ENCODE peak calls at places on chromosomes 6 and 20, in ten cellular contexts. S is MM.1S; O is heart right ventricle; A is Peyer's patch; I is GM23248; Z is colonic mucosa; Y is left ventricle myocardium inferior; E is CD4-positive, CD25-positive, alpha-beta regulatory T cell; U is aorta; F is adrenal gland. V is an unnamed sample. For H3K9me3, the result is how much of the 10 kb centered on the place peaks cover.

GRCh38 chr20:62642666-62643520 is 590 bp downstream of the SLCO4A1 start:
- DNase-seq in A (peak), Y (no peak), U (no peak), O (no peak), E (peak), S (peak), I (peak), Z (peak), F (no peak), V (peak)

GRCh38 chr6:105178110-105178509 is 1.7 kb downstream of the POPDC3 start:
- DNase-seq in F (no peak), O (no peak), S (no peak), Y (no peak), A (no peak), I (peak), E (no peak), Z (no peak), U (no peak), V (no peak)

GRCh38 chr20:62413896-62414481 is 6.9 kb upstream of the CABLES2 start:
- DNase-seq in S (no peak), I (peak), U (no peak), Z (no peak), O (no peak), F (no peak), A (peak), Y (no peak), E (no peak), V (no peak)

GRCh38 chr6:6332240-6332639 is 11.8 kb upstream of the F13A1 start:
- DNase-seq in O (no peak), F (no peak), U (no peak), Y (no peak), E (no peak), A (no peak), Z (no peak), S (peak), I (no peak), V (no peak)

GRCh38 chr6:11769816-11770545 is 8.6 kb downstream of the ADTRP start:
- DNase-seq in U (no peak), O (no peak), S (no peak), Z (peak), Y (no peak), I (no peak), E (no peak), A (peak), F (no peak), V (no peak)

GRCh38 chr6:128249429-128249828 is 271.0 kb downstream of the PTPRK start:
- DNase-seq in A (no peak), Y (no peak), O (no peak), Z (no peak), U (no peak), E (no peak), F (no peak), I (no peak), S (no peak), V (no peak)

GRCh38 chr6:27188885-27189418 is 58.5 kb upstream of the PRSS16 start:
- DNase-seq in U (peak), E (peak), A (no peak), S (peak), F (peak), I (peak), O (peak), Y (peak), Z (peak), V (peak)

GRCh38 chr20:50680106-50680960 is 11.0 kb downstream of the RIPOR3 start:
- DNase-seq in A (peak), O (no peak), I (peak), Z (no peak), U (no peak), Y (no peak), S (no peak), E (no peak), F (peak), V (peak)

GRCh38 chr20:35734777-35735649 is 7.0 kb downstream of the RBM39 start:
- DNase-seq in Z (no peak), S (no peak), Y (no peak), E (no peak), O (no peak), I (no peak), A (no peak), F (no peak), U (no peak), V (no peak)

GRCh38 chr20:35738410-35739179 is 3.5 kb downstream of the RBM39 start:
- DNase-seq in Y (no peak), F (no peak), A (no peak), E (no peak), O (no peak), Z (no peak), U (no peak), I (no peak), S (no peak), V (no peak)

GRCh38 chr20:35735828-35736470 is 6.1 kb downstream of the RBM39 start:
- DNase-seq in S (no peak), I (peak), U (no peak), Y (no peak), O (no peak), Z (no peak), A (no peak), F (no peak), E (no peak), V (no peak)

GRCh38 chr20:35739294-35740163 is 2.5 kb downstream of the RBM39 start:
- DNase-seq in U (no peak), I (peak), Z (no peak), F (peak), E (no peak), A (no peak), O (no peak), S (peak), Y (no peak), V (no peak)

DNA sequence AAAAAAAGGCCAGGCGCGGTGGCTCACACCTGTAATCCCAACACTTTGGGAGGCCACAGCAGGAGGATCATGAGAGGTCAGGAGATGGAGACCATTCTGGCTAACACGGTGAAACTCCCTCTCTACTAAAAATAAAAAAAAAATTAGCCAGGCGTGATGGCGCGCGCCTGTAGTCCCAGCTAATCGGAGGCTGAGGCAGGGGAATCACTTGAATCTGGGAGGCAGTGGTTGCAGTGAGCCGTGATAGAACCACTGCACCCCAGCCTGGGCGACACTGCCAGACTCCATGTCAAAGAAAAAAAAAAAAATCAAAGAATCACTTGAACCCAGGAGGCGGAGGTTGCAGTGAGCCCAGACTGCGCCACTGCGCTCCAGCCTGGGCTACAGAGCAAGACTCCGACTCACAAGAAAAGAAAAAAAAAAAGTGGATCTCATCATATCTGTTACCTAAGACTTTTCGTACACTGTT is 4.2 kb downstream of the RBM39 start:
- DNase-seq in E (no peak), Y (no peak), I (no peak), F (no peak), Z (no peak), U (no peak), S (no peak), A (no peak), O (no peak), V (no peak)
- H3K4me3 ChIP-seq in E (peak), Y (peak), I (peak), F (no peak), Z (no peak), U (no peak), S (no peak), A (no peak), O (peak), V (no peak)

DNA sequence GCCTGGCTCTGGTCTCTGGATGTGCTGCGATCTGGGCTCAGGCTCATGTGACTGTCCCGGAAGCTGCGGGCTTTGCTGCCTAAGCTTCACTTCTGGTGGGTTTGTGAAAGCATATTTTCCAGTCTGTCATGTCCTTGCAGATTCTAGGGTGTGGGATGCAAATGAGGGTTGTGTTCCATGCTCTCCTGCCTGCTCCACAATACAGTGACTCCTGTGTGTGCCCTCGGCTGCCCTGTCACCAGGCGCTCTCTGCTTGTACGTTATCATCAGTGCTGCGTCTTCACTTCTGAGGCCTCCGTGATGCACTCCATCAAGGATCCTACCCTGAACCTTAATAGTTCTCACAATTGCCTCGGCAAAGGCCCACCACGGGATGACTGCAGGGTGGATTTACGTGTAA is 84.2 kb downstream of the TTLL2 start:
- DNase-seq in S (no peak), Y (no peak), F (no peak), A (no peak), Z (no peak), U (no peak), E (no peak), I (no peak), O (no peak), V (no peak)
- H3K9me3 ChIP-seq in S (under half), Y (under half), F (under half), A (under half), Z (under half), U (under half), E (under half), I (under half), O (under half), V (under half)

DNA sequence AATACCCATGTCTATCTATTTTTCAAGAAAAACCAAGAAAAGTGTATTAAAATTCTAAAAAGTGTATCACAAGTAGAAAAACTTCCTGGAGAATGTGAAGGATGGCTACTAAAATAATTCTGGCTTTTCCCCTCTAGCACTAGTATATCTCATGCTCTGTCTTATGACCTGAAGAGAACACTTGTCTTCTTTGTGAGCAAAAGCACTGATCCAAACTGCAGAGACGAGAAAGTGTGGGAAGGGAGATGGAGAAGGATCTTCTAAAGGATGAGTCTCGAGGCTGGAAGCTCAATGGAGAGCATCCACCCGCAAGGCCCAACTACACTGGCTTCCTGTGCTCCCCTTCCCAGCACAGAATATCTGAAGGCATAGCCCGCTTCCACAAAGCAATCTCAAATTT is 23.5 kb downstream of the STX7 start:
- DNase-seq in A (no peak), E (no peak), F (no peak), I (no peak), Y (no peak), O (no peak), S (no peak), Z (no peak), U (no peak), V (no peak)
- H3K4me3 ChIP-seq in A (no peak), E (no peak), F (no peak), I (no peak), Y (no peak), O (no peak), S (no peak), Z (no peak), U (no peak), V (no peak)

GRCh38 chr20:44780226-44780625 is 30.1 kb downstream of the RIMS4 start:
- DNase-seq in Y (peak), S (peak), Z (no peak), U (no peak), I (peak), O (peak), F (peak), E (no peak), A (no peak), V (peak)

GRCh38 chr20:44772636-44773035 is 27.0 kb downstream of the KCNK15 start:
- DNase-seq in O (no peak), Y (no peak), A (no peak), Z (no peak), I (no peak), U (no peak), S (no peak), F (no peak), E (no peak), V (no peak)

GRCh38 chr20:44781791-44782190 is 28.6 kb downstream of the RIMS4 start:
- DNase-seq in O (no peak), I (no peak), U (no peak), S (no peak), A (no peak), E (no peak), F (no peak), Y (no peak), Z (no peak), V (no peak)

GRCh38 chr20:44773070-44773829 is 27.6 kb downstream of the KCNK15 start:
- DNase-seq in F (no peak), O (no peak), U (no peak), Y (no peak), A (no peak), S (no peak), I (no peak), E (no peak), Z (no peak), V (no peak)

GRCh38 chr20:44776977-44777376 is 31.3 kb downstream of the KCNK15 start:
- DNase-seq in A (no peak), Z (no peak), I (peak), Y (no peak), O (peak), U (no peak), E (no peak), S (peak), F (no peak), V (no peak)
- H3K9me3 ChIP-seq in A (under half), Z (under half), I (under half), Y (under half), O (under half), U (under half), E (under half), S (under half), F (under half), V (under half)

DNA sequence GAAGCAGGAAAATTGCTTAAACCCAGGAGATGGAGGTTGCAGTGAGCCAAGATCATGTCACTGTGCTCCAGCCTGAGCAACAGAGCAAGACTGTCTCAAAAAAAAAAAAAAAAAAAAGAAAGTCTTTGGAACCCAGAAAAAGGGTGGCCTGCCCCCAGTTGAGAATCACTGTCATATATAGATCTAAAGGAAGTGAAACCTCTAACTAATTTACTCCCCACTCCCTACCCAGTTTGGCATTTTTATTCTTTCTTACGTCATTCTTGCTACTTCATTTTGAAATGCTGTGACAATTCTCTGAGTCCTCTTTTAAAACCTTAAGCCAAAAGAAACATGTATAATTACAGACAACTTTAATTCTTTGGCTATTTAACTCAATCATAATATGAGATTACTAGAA is 254.8 kb downstream of the CDC5L start:
- DNase-seq in O (no peak), E (no peak), A (no peak), Y (no peak), F (no peak), U (no peak), Z (no peak), I (no peak), S (no peak), V (no peak)
- H3K4me3 ChIP-seq in O (no peak), E (no peak), A (no peak), Y (no peak), F (no peak), U (no peak), Z (no peak), I (no peak), S (no peak), V (no peak)

V was measured in right cardiac atrium.